ENCODE peak calls at places on chromosomes 5 and 9, in seven cellular contexts. X, J, D, V, C, N and Q are unnamed samples.

GRCh38 chr5:145704724-145705123 is 130.4 kb downstream of the PRELID2 start:
- DNase-seq in J (no peak), V (no peak), D (peak; percentile 60), N (no peak), X (no peak), C (no peak), Q (no peak)

GRCh38 chr5:168987540-168988300 is 313.2 kb downstream of the SLIT3 start:
- DNase-seq in D (peak; percentile 46), N (peak; percentile 93), J (peak; percentile 58), V (peak; percentile 58), X (peak; percentile 87), C (peak; percentile 78), Q (peak; percentile 65)

GRCh38 chr9:96299823-96300222 is 2.2 kb downstream of the HSD17B3 start:
- DNase-seq in J (peak; percentile 75), N (peak; percentile 35), D (no peak), C (no peak), V (no peak), X (no peak), Q (no peak)

GRCh38 chr5:137888875-137889759 is at the start of gene PKD2L2:
- DNase-seq in X (peak; percentile 80), J (peak; percentile 64), C (peak; percentile 60), D (peak; percentile 96), N (peak; percentile 47), V (peak; percentile 84), Q (peak; percentile 93)

GRCh38 chr9:105651806-105652205 is 10.5 kb upstream of the TAL2 start:
- DNase-seq in X (no peak), J (no peak), N (no peak), D (no peak), C (no peak), V (no peak), Q (no peak)

GRCh38 chr9:91755761-91756638 is 194.0 kb downstream of the ROR2 start:
- DNase-seq in J (no peak), C (no peak), D (no peak), V (no peak), X (no peak), N (peak; percentile 17), Q (no peak)

GRCh38 chr9:108331596-108331995 is 524.2 kb downstream of the ACTL7B start:
- DNase-seq in N (no peak), X (no peak), D (no peak), C (no peak), J (no peak), V (no peak), Q (no peak)

GRCh38 chr9:104025945-104026344 is 68.2 kb upstream of the SMC2 start:
- DNase-seq in V (no peak), J (peak; percentile 7), C (no peak), N (peak; percentile 56), X (no peak), D (no peak), Q (no peak)

GRCh38 chr5:109689740-109690455 is at the start of gene MAN2A1:
- DNase-seq in V (peak; percentile 81), D (peak; percentile 86), J (peak; percentile 47), N (peak; percentile 85), X (peak; percentile 79), C (peak; percentile 73), Q (peak; percentile 87)

GRCh38 chr5:15515229-15515628 is 15.2 kb downstream of the FBXL7 start:
- DNase-seq in C (no peak), X (no peak), V (no peak), N (peak; percentile 21), J (no peak), D (no peak), Q (no peak)

GRCh38 chr5:128536861-128537305 is 1.2 kb downstream of the FBN2 start:
- DNase-seq in C (no peak), J (peak; percentile 30), D (no peak), N (peak; percentile 58), V (no peak), X (no peak), Q (peak; percentile 2)

GRCh38 chr9:109166171-109166770 is 778 bp downstream of the FRRS1L start:
- DNase-seq in X (no peak), J (no peak), N (no peak), V (no peak), D (no peak), C (no peak), Q (no peak)

GRCh38 chr9:76302543-76302942 is 91.7 kb downstream of the RFK start:
- DNase-seq in J (no peak), D (no peak), X (no peak), V (no peak), N (no peak), C (no peak), Q (no peak)

GRCh38 chr5:132427285-132428146 is 58.0 kb downstream of the SLC22A5 start:
- DNase-seq in V (peak; percentile 51), X (peak; percentile 66), N (no peak), D (peak; percentile 88), C (peak; percentile 34), J (no peak), Q (peak; percentile 61)

GRCh38 chr5:132428811-132429440 is 59.4 kb downstream of the SLC22A5 start:
- DNase-seq in N (peak; percentile 84), D (no peak), J (peak; percentile 87), X (no peak), V (no peak), C (no peak), Q (no peak)

GRCh38 chr5:132429451-132430440 is 60.2 kb downstream of the SLC22A5 start:
- DNase-seq in V (no peak), J (no peak), D (no peak), N (no peak), X (no peak), C (no peak), Q (no peak)

GRCh38 chr5:132426525-132427138 is 57.1 kb downstream of the SLC22A5 start:
- DNase-seq in V (peak; percentile 90), D (peak; percentile 81), C (no peak), J (peak; percentile 97), X (peak; percentile 81), N (peak; percentile 89), Q (peak; percentile 96)

DNA sequence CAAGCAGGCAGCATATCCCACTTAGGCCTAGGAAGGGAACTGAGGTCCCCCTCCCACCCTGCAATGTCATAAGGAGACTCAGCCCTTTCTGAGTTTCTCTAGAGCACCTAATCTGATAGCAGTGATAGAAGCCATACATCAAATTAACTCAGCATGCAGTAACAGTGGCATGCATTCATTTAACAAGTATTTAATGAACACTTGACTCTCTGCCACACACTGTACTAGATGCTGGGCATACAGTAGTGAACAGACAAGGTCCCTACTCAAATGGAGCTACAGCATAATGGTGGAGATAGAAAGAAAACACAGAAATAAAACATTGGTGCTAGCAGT is 58.6 kb downstream of the SLC22A5 start:
- DNase-seq in C (no peak), X (no peak), J (no peak), N (no peak), V (no peak), D (no peak), Q (no peak)
- H3K27me3 ChIP-seq in C (no peaks in the 10 kb centered on the region), X (no peaks in the 10 kb centered on the region), J (no peaks in the 10 kb centered on the region), N (no peaks in the 10 kb centered on the region), V (no peaks in the 10 kb centered on the region), D (no peaks in the 10 kb centered on the region), Q (no peaks in the 10 kb centered on the region)

DNA sequence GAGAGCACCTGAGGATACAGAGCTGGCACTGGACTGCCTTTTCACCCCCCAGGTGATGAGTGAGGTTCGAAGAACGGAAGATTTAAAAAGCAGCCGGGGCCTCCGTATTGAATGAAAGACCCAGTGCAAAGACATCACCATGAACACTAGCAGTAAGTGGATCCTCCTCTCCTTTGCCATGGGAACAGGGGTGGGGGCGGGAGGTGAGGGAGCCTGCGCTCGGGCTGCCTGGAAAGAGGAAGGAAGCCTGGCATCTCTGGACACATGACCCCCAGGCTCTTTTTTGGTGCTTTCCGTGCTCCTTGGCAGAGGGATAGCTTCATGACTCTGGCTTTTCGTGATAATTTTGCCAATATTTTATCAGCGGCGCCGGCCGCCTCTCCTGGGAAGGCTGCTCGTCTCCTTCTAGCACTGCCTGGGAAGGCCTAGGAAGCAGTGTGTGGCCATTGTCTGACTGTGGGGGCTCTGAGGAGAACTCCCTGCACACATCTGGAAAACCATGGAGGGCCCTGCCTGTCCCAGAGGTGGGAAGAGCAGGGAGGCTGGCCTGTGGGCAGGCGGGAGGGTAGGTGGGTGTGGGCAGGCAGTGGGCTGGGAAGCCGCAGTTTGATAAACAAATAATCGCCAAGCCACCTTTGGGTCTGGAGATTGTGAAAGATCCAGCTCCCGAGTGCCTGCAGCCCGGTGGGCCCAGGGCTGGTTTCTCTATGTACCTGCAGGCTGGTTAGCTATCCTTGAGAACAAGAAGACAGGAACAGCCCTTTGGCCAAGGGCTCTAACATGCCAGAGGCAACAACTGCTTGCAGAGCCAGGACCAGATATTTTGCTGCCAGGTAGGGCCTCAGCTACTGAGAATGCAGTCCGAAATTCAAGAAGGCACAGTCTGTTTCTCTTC is 911 bp downstream of the ABLIM3 start:
- DNase-seq in J (peak; percentile 44), D (no peak), C (no peak), V (peak; percentile 40), X (no peak), N (no peak), Q (peak; percentile 32)
- H3K4me3 ChIP-seq in J (peak overlapping the region; percentile 70), D (peak overlapping the region; percentile 49), C (peak overlapping the region; percentile 56), V (peak overlapping the region; percentile 75), X (peak overlapping the region; percentile 78), N (peak overlapping the region; percentile 98), Q (peak overlapping the region; percentile 78)

DNA sequence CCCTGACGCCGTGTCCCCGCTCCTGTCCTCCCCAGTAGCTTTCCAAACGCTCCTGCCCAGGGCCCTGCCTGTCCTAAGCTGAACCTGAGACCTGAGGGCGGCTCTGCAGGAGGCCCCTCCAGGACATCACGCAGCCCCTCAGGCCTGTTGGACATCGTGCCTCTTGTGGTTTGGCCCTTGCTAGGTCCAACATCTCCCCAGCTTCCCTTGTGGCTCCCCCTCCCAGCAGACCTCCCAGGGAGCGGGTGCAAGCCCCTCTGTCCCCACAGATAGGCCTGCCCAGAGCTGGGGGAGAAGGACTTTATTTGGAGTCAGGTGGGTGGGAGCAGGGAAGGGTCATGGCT is 4.1 kb downstream of the OBP2B start:
- DNase-seq in J (no peak), D (no peak), X (peak; percentile 9), N (no peak), C (no peak), V (no peak), Q (no peak)
- H3K27me3 ChIP-seq in J (peaks cover 31% of the 10 kb centered on the region), D (peaks cover 73% of the 10 kb centered on the region), X (peaks cover 3% of the 10 kb centered on the region), N (peaks cover 37% of the 10 kb centered on the region), C (peaks cover 37% of the 10 kb centered on the region), V (peaks cover 31% of the 10 kb centered on the region), Q (no peaks in the 10 kb centered on the region)

GRCh38 chr5:178163772-178164735 is 10.4 kb upstream of the NHP2 start:
- DNase-seq in D (peak; percentile 84), X (peak; percentile 91), C (peak; percentile 86), N (peak; percentile 91), J (peak; percentile 52), V (peak; percentile 85), Q (peak; percentile 69)
- H3K4me3 ChIP-seq in D (peak overlapping the region; percentile 46), X (no peak overlapping the region), C (no peak overlapping the region), N (no peak overlapping the region), J (no peak overlapping the region), V (peak overlapping the region; percentile 44), Q (peak overlapping the region; percentile 16)

DNA sequence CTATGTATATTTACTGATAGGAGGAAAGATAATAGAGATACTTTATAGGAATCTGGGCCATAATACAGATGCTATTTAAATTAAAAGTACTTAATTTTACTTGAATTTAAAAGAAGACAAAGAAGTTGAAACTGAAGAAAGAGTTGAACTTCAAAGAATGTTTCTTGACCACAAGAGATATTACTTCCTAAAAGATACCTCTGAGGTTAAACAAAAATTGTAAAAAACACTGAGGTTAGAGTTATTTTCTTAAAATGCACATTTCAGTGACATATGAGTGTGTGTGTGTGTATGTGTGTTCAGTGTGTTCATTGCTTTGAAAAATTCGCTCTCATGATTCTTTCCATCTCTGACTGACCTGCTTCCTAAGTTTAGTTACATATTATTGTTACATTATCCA is 3.5 kb upstream of the SEPTIN8 start:
- DNase-seq in C (no peak), J (no peak), X (no peak), V (no peak), N (no peak), D (peak; percentile 50), Q (no peak)
- H3K27me3 ChIP-seq in C (peaks cover 54% of the 10 kb centered on the region), J (no peaks in the 10 kb centered on the region), X (no peaks in the 10 kb centered on the region), V (no peaks in the 10 kb centered on the region), N (no peaks in the 10 kb centered on the region), D (peaks cover 25% of the 10 kb centered on the region), Q (no peaks in the 10 kb centered on the region)